ENCODE peak calls at places on chromosomes 13 and 19, in five cellular contexts. I is neural crest cell; X is CD8-positive, alpha-beta T cell; W is heart right ventricle; N is foreskin keratinocyte. S is an unnamed sample.

GRCh38 chr13:100511422-100511821 is 77.2 kb downstream of the GGACT start:
- DNase-seq in I (no peak), X (no peak), W (no peak), N (no peak), S (no peak)

GRCh38 chr13:57857945-57858344 is 226.4 kb downstream of the PCDH17 start:
- DNase-seq in I (no peak), N (no peak), W (no peak), X (no peak), S (no peak)

GRCh38 chr13:114029866-114030625 is 56.2 kb upstream of the C13orf46 start:
- DNase-seq in X (no peak), I (no peak), W (peak), N (no peak), S (no peak)

GRCh38 chr19:29806098-29806866 is 5.5 kb upstream of the CCNE1 start:
- DNase-seq in I (no peak), W (peak), N (no peak), X (no peak), S (no peak)

GRCh38 chr19:34254552-34255432 is at the start of gene GARRE1:
- DNase-seq in X (peak), W (peak), N (no peak), I (peak), S (peak)

GRCh38 chr19:18174983-18175382 is 1.4 kb downstream of the IFI30 start:
- DNase-seq in N (no peak), X (no peak), I (no peak), W (no peak), S (no peak)

GRCh38 chr19:55229145-55229788 is 704 bp upstream of the TMEM86B start:
- DNase-seq in I (no peak), X (no peak), W (no peak), N (no peak), S (no peak)

GRCh38 chr13:101706651-101707050 is 254.2 kb downstream of the ITGBL1 start:
- DNase-seq in I (no peak), W (no peak), N (peak), X (no peak), S (no peak)

GRCh38 chr13:106756446-106756845 is 188.5 kb upstream of the ARGLU1 start:
- DNase-seq in N (no peak), W (peak), X (no peak), I (peak), S (no peak)

GRCh38 chr19:29084266-29084665 is 128.7 kb downstream of the UQCRFS1 start:
- DNase-seq in W (no peak), X (no peak), N (no peak), I (peak), S (no peak)

GRCh38 chr19:33429891-33430673 is 56.6 kb downstream of the CEBPG start:
- DNase-seq in I (no peak), X (peak), N (no peak), W (no peak), S (peak)

GRCh38 chr19:49933643-49934042 is 4.3 kb upstream of the NUP62 start:
- DNase-seq in I (no peak), X (no peak), W (no peak), N (no peak), S (no peak)

GRCh38 chr19:53870485-53870844 is 2.8 kb downstream of the MYADM start:
- DNase-seq in I (no peak), X (no peak), N (no peak), W (no peak), S (peak)

GRCh38 chr13:19606152-19606551 is 27.3 kb upstream of the MPHOSPH8 start:
- DNase-seq in W (no peak), N (peak), X (no peak), I (no peak), S (no peak)

GRCh38 chr13:60121288-60121687 is 42.4 kb downstream of the DIAPH3 start:
- DNase-seq in N (no peak), X (no peak), I (no peak), W (no peak), S (no peak)

GRCh38 chr19:56837492-56837891 is 3.0 kb downstream of the PEG3 start:
- DNase-seq in N (no peak), W (peak), I (no peak), X (no peak), S (no peak)

GRCh38 chr19:49987159-49987698 is 26.3 kb upstream of the SIGLEC11 start:
- DNase-seq in X (peak), W (peak), N (peak), I (peak), S (peak)

GRCh38 chr19:29245221-29245620 is 32.3 kb upstream of the UQCRFS1 start:
- DNase-seq in W (no peak), X (no peak), N (no peak), I (no peak), S (no peak)

GRCh38 chr19:3176715-3177501 is 1.7 kb upstream of the S1PR4 start:
- DNase-seq in W (no peak), X (peak), I (no peak), N (peak), S (peak)

GRCh38 chr19:18292810-18293641 is 11.6 kb upstream of the JUND start:
- DNase-seq in I (peak), N (no peak), X (peak), W (peak), S (no peak)

GRCh38 chr19:16679811-16680210 is 18.9 kb downstream of the TMEM38A start:
- DNase-seq in N (no peak), W (no peak), X (no peak), I (no peak), S (no peak)

GRCh38 chr13:68636784-68637183 is 1406.6 kb upstream of the PCDH9 start:
- DNase-seq in I (no peak), N (no peak), X (no peak), W (no peak), S (no peak)

GRCh38 chr19:34225659-34226015 is 28.7 kb upstream of the GARRE1 start:
- DNase-seq in W (no peak), N (no peak), X (no peak), I (no peak), S (no peak)

GRCh38 chr19:55091126-55091910 is 15.6 kb downstream of the EPS8L1 start:
- DNase-seq in N (no peak), I (no peak), W (no peak), X (no peak), S (no peak)

GRCh38 chr13:32894589-32895001 is 121.6 kb upstream of the KL start:
- DNase-seq in I (no peak), X (no peak), W (no peak), N (peak), S (no peak)

GRCh38 chr19:47429140-47429793 is 9.9 kb upstream of the MEIS3 start:
- DNase-seq in W (no peak), I (no peak), X (no peak), N (no peak), S (no peak)

GRCh38 chr19:38252935-38253691 is 3.1 kb downstream of the PPP1R14A start:
- DNase-seq in N (no peak), W (peak), I (no peak), X (no peak), S (no peak)

GRCh38 chr13:70960841-70961443 is 852.7 kb upstream of the KLHL1 start:
- DNase-seq in X (no peak), I (peak), N (no peak), W (no peak), S (no peak)

GRCh38 chr19:56725829-56726424 is 54.4 kb upstream of the ZNF835 start:
- DNase-seq in I (no peak), W (no peak), X (no peak), N (no peak), S (no peak)

GRCh38 chr19:12095111-12095790 is 30.7 kb downstream of the ZNF844 start:
- DNase-seq in W (no peak), I (no peak), X (no peak), N (no peak), S (no peak)

GRCh38 chr19:12092065-12092867 is 27.7 kb downstream of the ZNF844 start:
- DNase-seq in X (peak), I (peak), W (peak), N (peak), S (peak)

GRCh38 chr19:12085074-12085818 is 20.7 kb downstream of the ZNF844 start:
- DNase-seq in N (no peak), X (no peak), I (no peak), W (no peak), S (no peak)

GRCh38 chr19:12093777-12094176 is 29.2 kb downstream of the ZNF844 start:
- DNase-seq in X (no peak), N (no peak), W (no peak), I (no peak), S (no peak)

GRCh38 chr19:12090807-12091206 is 26.3 kb downstream of the ZNF844 start:
- DNase-seq in X (peak), W (peak), I (peak), N (no peak), S (peak)
- TF ChIP-seq CTCF in X (peak), W (peak), I (peak), N (peak), S (peak)

DNA sequence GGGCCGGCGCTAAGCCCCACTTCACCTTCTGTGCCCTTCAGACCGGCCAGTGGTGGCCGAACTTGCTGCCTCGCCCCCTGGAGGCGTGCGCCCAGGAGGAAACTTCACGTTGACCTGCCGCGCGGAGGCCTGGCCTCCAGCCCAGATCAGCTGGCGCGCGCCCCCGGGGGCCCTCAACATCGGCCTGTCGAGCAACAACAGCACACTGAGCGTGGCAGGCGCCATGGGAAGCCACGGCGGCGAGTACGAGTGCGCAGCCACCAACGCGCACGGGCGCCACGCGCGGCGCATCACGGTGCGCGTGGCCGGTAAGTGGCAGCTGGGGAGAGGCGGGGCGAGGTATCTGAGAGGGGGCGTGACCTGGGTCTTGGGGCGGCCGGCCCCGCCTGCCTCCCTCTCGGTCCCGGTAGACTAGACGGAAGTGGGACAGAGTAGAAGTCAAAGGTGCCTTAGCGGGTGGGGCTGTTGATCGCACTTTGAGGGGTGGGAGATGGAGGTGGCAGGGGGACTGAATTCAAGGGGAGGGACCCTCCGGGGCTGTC is 5.6 kb downstream of the ICAM5 start:
- DNase-seq in I (no peak), N (no peak), X (peak), W (peak), S (peak)
- TF ChIP-seq CTCF in I (no peak), N (no peak), X (no peak), W (peak), S (no peak)

GRCh38 chr19:36027696-36028095 is 5.0 kb downstream of the CLIP3 start:
- DNase-seq in W (no peak), N (no peak), X (no peak), I (no peak), S (no peak)

GRCh38 chr19:36025541-36025940 is 7.1 kb downstream of the CLIP3 start:
- DNase-seq in W (no peak), I (no peak), N (no peak), X (no peak), S (no peak)

GRCh38 chr19:36026091-36026876 is 6.4 kb downstream of the CLIP3 start:
- DNase-seq in W (no peak), I (no peak), X (no peak), N (no peak), S (no peak)

GRCh38 chr19:36019061-36019670 is 5.2 kb upstream of the ALKBH6 start:
- DNase-seq in W (no peak), I (no peak), X (no peak), N (no peak), S (no peak)

GRCh38 chr19:36023432-36023831 is 9.2 kb downstream of the CLIP3 start:
- DNase-seq in I (no peak), X (no peak), N (no peak), W (no peak), S (no peak)
- TF ChIP-seq CTCF in I (no peak), X (no peak), N (no peak), W (no peak), S (no peak)

GRCh38 chr19:518292-519231 is 11.3 kb downstream of the TPGS1 start:
- DNase-seq in N (no peak), I (peak), X (peak), W (no peak), S (peak)
- TF ChIP-seq CTCF in N (peak), I (peak), X (peak), W (no peak), S (peak)

S was measured in CD4-positive, alpha-beta T cell.